ENCODE peak calls at places on chromosomes 11 and 22, in five cellular contexts. X is PC-3; Z is AG10803; M is A549; S is CD8-positive, alpha-beta T cell. O is an unnamed sample.

GRCh38 chr11:65625628-65626342 is 10.2 kb downstream of the PCNX3 start:
- DNase-seq in X (no peak), Z (peak; percentile 34), M (peak; percentile 69), S (peak; percentile 24), O (peak; percentile 22)

GRCh38 chr11:46718155-46719019 is 626 bp upstream of the F2 start:
- DNase-seq in X (peak; percentile 61), Z (no peak), M (peak; percentile 57), S (no peak), O (peak; percentile 17)

GRCh38 chr22:23749747-23750373 is 1.1 kb downstream of the ZNF70 start:
- DNase-seq in X (no peak), Z (no peak), M (no peak), S (no peak), O (no peak)

GRCh38 chr11:15688351-15688792 is 573.6 kb downstream of the INSC start:
- DNase-seq in X (no peak), Z (no peak), M (no peak), S (no peak), O (no peak)

GRCh38 chr11:122754553-122755322 is 83.6 kb upstream of the CRTAM start:
- DNase-seq in X (peak; percentile 63), Z (no peak), M (no peak), S (peak; percentile 21), O (peak; percentile 49)

GRCh38 chr11:119478711-119479285 is 55.8 kb upstream of the THY1 start:
- DNase-seq in X (no peak), Z (no peak), M (no peak), S (no peak), O (no peak)

GRCh38 chr11:134667505-134667904 is 255.5 kb upstream of the B3GAT1 start:
- DNase-seq in X (no peak), Z (no peak), M (no peak), S (no peak), O (no peak)

GRCh38 chr11:3905080-3905953 is 49.9 kb downstream of the STIM1 start:
- DNase-seq in X (peak; percentile 91), Z (peak; percentile 98), M (peak; percentile 62), S (peak; percentile 46), O (peak; percentile 84)

GRCh38 chr11:46273511-46274205 is 3.8 kb upstream of the CREB3L1 start:
- DNase-seq in X (peak; percentile 70), Z (peak; percentile 51), M (no peak), S (no peak), O (peak; percentile 95)

GRCh38 chr11:65551572-65552398 is 6.4 kb downstream of the LTBP3 start:
- DNase-seq in X (peak; percentile 71), Z (no peak), M (peak; percentile 58), S (no peak), O (peak; percentile 41)

GRCh38 chr11:78281511-78281910 is 92.8 kb downstream of the USP35 start:
- DNase-seq in X (no peak), Z (no peak), M (no peak), S (no peak), O (peak; percentile 32)

GRCh38 chr11:102850973-102851745 is 7.8 kb upstream of the MMP3 start:
- DNase-seq in X (peak; percentile 94), Z (peak; percentile 96), M (no peak), S (no peak), O (peak; percentile 46)

GRCh38 chr11:32072872-32073661 is 17.8 kb upstream of the RCN1 start:
- DNase-seq in X (no peak), Z (peak; percentile 16), M (no peak), S (no peak), O (no peak)

GRCh38 chr11:6667733-6668374 is 12.2 kb upstream of the DCHS1 start:
- DNase-seq in X (peak; percentile 52), Z (peak; percentile 40), M (no peak), S (peak; percentile 16), O (peak; percentile 58)

GRCh38 chr11:76667856-76668255 is 2.7 kb downstream of the LRRC32 start:
- DNase-seq in X (no peak), Z (no peak), M (no peak), S (no peak), O (no peak)

GRCh38 chr22:26887456-26887855 is 230.1 kb downstream of the MIAT start:
- DNase-seq in X (no peak), Z (peak; percentile 94), M (no peak), S (no peak), O (peak; percentile 83)

GRCh38 chr22:27257987-27258386 is 543.6 kb downstream of the MN1 start:
- DNase-seq in X (no peak), Z (no peak), M (no peak), S (no peak), O (no peak)

GRCh38 chr11:61113209-61113608 is 10.9 kb downstream of the CD5 start:
- DNase-seq in X (no peak), Z (no peak), M (no peak), S (no peak), O (no peak)

GRCh38 chr22:22380098-22381030 is 128.2 kb downstream of the ZNF280B start:
- DNase-seq in X (peak; percentile 10), Z (no peak), M (no peak), S (no peak), O (no peak)

GRCh38 chr11:128942807-128943430 is at the start of gene TP53AIP1:
- DNase-seq in X (no peak), Z (no peak), M (no peak), S (no peak), O (no peak)

GRCh38 chr11:45264839-45265515 is 21.2 kb downstream of the SYT13 start:
- DNase-seq in X (peak; percentile 82), Z (peak; percentile 56), M (peak; percentile 91), S (no peak), O (peak; percentile 56)

GRCh38 chr22:32785636-32786418 is 15.7 kb upstream of the TIMP3 start:
- DNase-seq in X (no peak), Z (no peak), M (no peak), S (no peak), O (no peak)

GRCh38 chr11:62677709-62678108 is 1.2 kb downstream of the UBXN1 start:
- DNase-seq in X (no peak), Z (no peak), M (no peak), S (no peak), O (no peak)

GRCh38 chr11:62678770-62679696 is at the start of gene UBXN1:
- DNase-seq in X (peak; percentile 86), Z (peak; percentile 97), M (peak; percentile 92), S (peak; percentile 76), O (peak; percentile 89)

GRCh38 chr11:62677160-62677559 is 1.7 kb downstream of the UBXN1 start:
- DNase-seq in X (peak; percentile 51), Z (no peak), M (no peak), S (no peak), O (no peak)

GRCh38 chr11:62678433-62678769 is 472 bp downstream of the UBXN1 start:
- DNase-seq in X (no peak), Z (no peak), M (no peak), S (no peak), O (no peak)

DNA sequence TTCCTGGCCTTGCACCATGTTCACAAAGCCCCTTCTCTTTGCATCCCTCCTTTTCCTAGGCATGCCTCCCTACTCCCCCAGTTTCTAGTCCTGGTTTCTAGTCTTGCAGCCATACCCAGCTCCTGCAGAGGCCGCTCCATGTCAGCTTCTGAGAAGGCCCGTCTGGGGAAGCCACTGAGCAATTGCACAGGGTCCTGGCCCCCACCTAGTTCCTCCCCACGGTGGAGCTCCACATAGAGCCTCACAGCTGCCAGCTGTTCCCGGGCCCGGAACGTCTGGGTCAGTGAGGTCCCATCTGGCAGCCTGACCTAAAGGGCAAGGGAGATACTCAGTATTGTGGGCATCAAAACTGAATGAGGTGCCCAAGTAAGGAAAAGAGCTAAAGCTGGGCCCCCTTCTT is 2.2 kb downstream of the UBXN1 start:
- DNase-seq in X (no peak), Z (no peak), M (no peak), S (no peak), O (no peak)
- TF ChIP-seq CTCF in X (no peak), Z (peak; percentile 1), M (no peak), S (no peak), O (no peak)

GRCh38 chr11:35651263-35651662 is 11.3 kb upstream of the TRIM44 start:
- DNase-seq in X (no peak), Z (no peak), M (no peak), S (no peak), O (no peak)

GRCh38 chr11:35654711-35655110 is 7.9 kb upstream of the TRIM44 start:
- DNase-seq in X (no peak), Z (no peak), M (no peak), S (no peak), O (no peak)

GRCh38 chr11:35649984-35650383 is 12.6 kb upstream of the TRIM44 start:
- DNase-seq in X (peak; percentile 54), Z (peak; percentile 30), M (no peak), S (no peak), O (peak; percentile 7)

GRCh38 chr11:35647535-35648092 is 15.0 kb upstream of the TRIM44 start:
- DNase-seq in X (no peak), Z (no peak), M (no peak), S (no peak), O (no peak)

DNA sequence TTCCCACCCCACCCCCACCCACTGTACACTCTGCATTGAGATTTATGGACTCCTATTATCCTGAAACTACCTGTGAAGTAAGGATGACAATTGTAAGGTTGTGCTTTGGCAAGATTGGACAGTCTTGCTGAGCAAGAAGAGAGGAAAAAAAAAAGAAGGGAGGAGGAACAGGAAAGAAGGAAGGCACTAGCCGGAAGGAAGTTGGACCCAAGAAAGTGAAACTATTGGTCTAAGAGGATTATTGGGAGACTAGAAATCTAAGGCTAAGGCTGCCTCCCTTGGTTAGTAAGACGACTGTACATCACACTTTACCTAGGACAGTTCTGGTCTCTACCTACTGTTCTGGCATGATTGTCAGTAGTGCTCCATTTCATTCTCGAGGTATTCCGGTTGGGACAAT is 12.1 kb upstream of the TRIM44 start:
- DNase-seq in X (no peak), Z (no peak), M (no peak), S (no peak), O (no peak)
- H3K4me3 ChIP-seq in X (no peak overlapping the region), Z (no peak overlapping the region), M (no peak overlapping the region), S (no peak overlapping the region), O (no peak overlapping the region)

DNA sequence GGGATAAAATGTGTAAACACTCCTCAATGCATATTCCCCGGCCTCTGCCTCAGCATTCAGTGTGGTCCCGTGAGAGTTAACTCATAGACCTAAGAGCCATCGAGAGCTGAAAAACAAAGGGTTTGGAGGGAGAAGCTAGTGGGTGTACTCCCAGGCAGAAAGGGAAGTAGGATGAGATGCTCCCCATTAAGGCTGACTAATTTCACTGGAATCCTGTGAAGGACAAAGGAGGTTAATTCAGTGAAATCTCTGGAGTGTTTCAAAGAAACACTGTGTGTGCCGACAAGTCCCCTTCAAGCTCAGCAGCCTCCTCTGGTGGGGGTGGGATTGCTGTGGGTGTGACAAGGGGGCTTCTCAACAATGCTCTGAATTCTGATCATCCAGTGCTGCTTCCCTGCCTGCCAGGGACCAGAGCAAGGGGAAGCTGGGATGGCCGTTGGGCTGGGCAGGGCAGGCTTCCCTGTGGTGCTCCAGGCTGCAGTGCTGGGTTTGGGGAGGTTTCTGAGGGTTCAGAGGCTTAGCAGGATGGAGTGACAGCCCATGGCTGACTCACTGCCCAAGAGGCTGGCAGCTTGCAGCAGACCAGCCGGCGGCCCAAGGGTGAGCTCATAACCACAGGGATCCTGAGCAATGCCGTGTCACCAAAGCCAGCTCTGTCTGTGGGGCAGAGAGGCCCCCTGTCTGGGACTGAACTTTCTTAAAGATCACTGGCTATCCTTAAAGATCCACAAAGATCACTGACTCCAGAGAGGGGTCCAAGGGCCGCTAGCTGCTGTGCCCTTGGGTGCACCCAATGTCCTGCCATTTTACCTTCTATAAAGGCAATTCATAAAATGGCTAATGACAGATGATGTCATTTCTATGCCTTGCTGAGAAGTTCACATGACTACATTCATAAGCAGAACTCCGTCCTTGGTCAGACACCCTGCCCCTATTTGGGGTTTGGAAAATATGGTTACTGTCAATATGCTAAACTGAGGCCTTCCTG is 61.3 kb upstream of the BMAL1 start:
- DNase-seq in X (peak; percentile 94), Z (peak; percentile 96), M (peak; percentile 91), S (no peak), O (peak; percentile 81)
- TF ChIP-seq CTCF in X (no peak), Z (no peak), M (no peak), S (no peak), O (no peak)

GRCh38 chr11:125903753-125904659 is at the start of gene DDX25:
- DNase-seq in X (no peak), Z (no peak), M (no peak), S (no peak), O (no peak)
- H3K4me3 ChIP-seq in X (peak within 1 kb of the TSS; percentile 90), Z (peak within 1 kb of the TSS; percentile 8), M (peak within 1 kb of the TSS; percentile 88), S (peak within 1 kb of the TSS; percentile 58), O (peak within 1 kb of the TSS; percentile 88)